ENCODE peak calls at places on chromosomes 6 and 20, in eight cellular contexts. One of them, this sample, is unnamed.

GRCh38 chr6:33610779-33611421 is 10.2 kb upstream of the ITPR3 start:
- DNase-seq in WTC11: no peak
- DNase-seq in A549: no peak
- DNase-seq in GM12878: no peak
- DNase-seq in K562: no peak
- DNase-seq in HCT116: no peak
- DNase-seq in HepG2: peak
- DNase-seq in SK-N-SH: peak
- DNase-seq in this sample: no peak

GRCh38 chr20:38426006-38426405 is 9.1 kb downstream of the SNHG17 start:
- DNase-seq in GM12878: no peak
- DNase-seq in HCT116: no peak
- DNase-seq in SK-N-SH: no peak
- DNase-seq in A549: peak
- DNase-seq in K562: no peak
- DNase-seq in WTC11: no peak
- DNase-seq in HepG2: peak
- DNase-seq in this sample: peak

GRCh38 chr6:1856381-1856780 is 246.7 kb downstream of the FOXC1 start:
- DNase-seq in K562: no peak
- DNase-seq in HCT116: no peak
- DNase-seq in HepG2: no peak
- DNase-seq in SK-N-SH: peak
- DNase-seq in A549: no peak
- DNase-seq in WTC11: no peak
- DNase-seq in GM12878: peak
- DNase-seq in this sample: no peak

GRCh38 chr6:40999498-41000070 is 39.4 kb downstream of the UNC5CL start:
- DNase-seq in HCT116: peak
- DNase-seq in HepG2: peak
- DNase-seq in SK-N-SH: peak
- DNase-seq in WTC11: peak
- DNase-seq in A549: peak
- DNase-seq in K562: peak
- DNase-seq in GM12878: peak
- DNase-seq in this sample: peak

GRCh38 chr6:157240059-157240959 is 83.0 kb downstream of the TMEM242 start:
- DNase-seq in SK-N-SH: no peak
- DNase-seq in WTC11: no peak
- DNase-seq in K562: peak
- DNase-seq in A549: no peak
- DNase-seq in HepG2: peak
- DNase-seq in GM12878: no peak
- DNase-seq in HCT116: no peak
- DNase-seq in this sample: no peak

GRCh38 chr6:147285087-147285855 is 81.1 kb downstream of the STXBP5 start:
- DNase-seq in WTC11: no peak
- DNase-seq in HepG2: peak
- DNase-seq in SK-N-SH: peak
- DNase-seq in K562: peak
- DNase-seq in GM12878: no peak
- DNase-seq in HCT116: peak
- DNase-seq in A549: peak
- DNase-seq in this sample: peak

GRCh38 chr6:56951049-56951816 is 3.7 kb upstream of the BEND6 start:
- DNase-seq in SK-N-SH: no peak
- DNase-seq in K562: no peak
- DNase-seq in HepG2: no peak
- DNase-seq in HCT116: no peak
- DNase-seq in WTC11: no peak
- DNase-seq in GM12878: no peak
- DNase-seq in A549: no peak
- DNase-seq in this sample: no peak

GRCh38 chr20:5191829-5192569 is 65.2 kb downstream of the CDS2 start:
- DNase-seq in GM12878: peak
- DNase-seq in K562: peak
- DNase-seq in A549: peak
- DNase-seq in HCT116: peak
- DNase-seq in SK-N-SH: peak
- DNase-seq in HepG2: peak
- DNase-seq in WTC11: peak
- DNase-seq in this sample: peak

GRCh38 chr6:71982385-71982784 is 96.0 kb downstream of the RIMS1 start:
- DNase-seq in WTC11: no peak
- DNase-seq in SK-N-SH: no peak
- DNase-seq in HCT116: no peak
- DNase-seq in A549: no peak
- DNase-seq in K562: no peak
- DNase-seq in HepG2: no peak
- DNase-seq in GM12878: peak
- DNase-seq in this sample: no peak

GRCh38 chr6:125231574-125232343 is 70.0 kb downstream of the HDDC2 start:
- DNase-seq in SK-N-SH: no peak
- DNase-seq in A549: no peak
- DNase-seq in GM12878: no peak
- DNase-seq in K562: no peak
- DNase-seq in WTC11: no peak
- DNase-seq in HCT116: no peak
- DNase-seq in HepG2: no peak
- DNase-seq in this sample: peak

GRCh38 chr6:155185544-155185943 is 78.3 kb upstream of the CLDN20 start:
- DNase-seq in SK-N-SH: no peak
- DNase-seq in A549: peak
- DNase-seq in K562: no peak
- DNase-seq in HCT116: peak
- DNase-seq in GM12878: no peak
- DNase-seq in WTC11: peak
- DNase-seq in HepG2: no peak
- DNase-seq in this sample: no peak

GRCh38 chr6:35972471-35972985 is 51.6 kb upstream of the SRPK1 start:
- DNase-seq in GM12878: no peak
- DNase-seq in K562: no peak
- DNase-seq in HepG2: peak
- DNase-seq in SK-N-SH: peak
- DNase-seq in WTC11: peak
- DNase-seq in HCT116: no peak
- DNase-seq in A549: no peak
- DNase-seq in this sample: no peak
- TF ChIP-seq MAX in GM12878: no peak
- TF ChIP-seq MAX in K562: no peak
- TF ChIP-seq MAX in HepG2: peak
- TF ChIP-seq MAX in SK-N-SH: no peak
- TF ChIP-seq MAX in WTC11: no peak
- TF ChIP-seq MAX in HCT116: no peak
- TF ChIP-seq MAX in A549: no peak
- TF ChIP-seq MAX in this sample: no peak

GRCh38 chr6:28597217-28597835 is 71.6 kb downstream of the GPX5 start:
- DNase-seq in A549: peak
- DNase-seq in SK-N-SH: peak
- DNase-seq in WTC11: peak
- DNase-seq in K562: no peak
- DNase-seq in GM12878: no peak
- DNase-seq in HepG2: peak
- DNase-seq in HCT116: peak
- DNase-seq in this sample: peak
- TF ChIP-seq MAX in A549: peak
- TF ChIP-seq MAX in SK-N-SH: peak
- TF ChIP-seq MAX in WTC11: no peak
- TF ChIP-seq MAX in K562: no peak
- TF ChIP-seq MAX in GM12878: no peak
- TF ChIP-seq MAX in HepG2: peak
- TF ChIP-seq MAX in HCT116: peak
- TF ChIP-seq MAX in this sample: peak

GRCh38 chr6:85450578-85450884 is 648 bp downstream of the NT5E start:
- DNase-seq in A549: no peak
- DNase-seq in SK-N-SH: no peak
- DNase-seq in HepG2: no peak
- DNase-seq in WTC11: no peak
- DNase-seq in GM12878: no peak
- DNase-seq in K562: no peak
- DNase-seq in HCT116: no peak
- DNase-seq in this sample: no peak
- TF ChIP-seq MAX in A549: no peak
- TF ChIP-seq MAX in SK-N-SH: no peak
- TF ChIP-seq MAX in HepG2: no peak
- TF ChIP-seq MAX in WTC11: no peak
- TF ChIP-seq MAX in GM12878: no peak
- TF ChIP-seq MAX in K562: no peak
- TF ChIP-seq MAX in HCT116: no peak
- TF ChIP-seq MAX in this sample: no peak

DNA sequence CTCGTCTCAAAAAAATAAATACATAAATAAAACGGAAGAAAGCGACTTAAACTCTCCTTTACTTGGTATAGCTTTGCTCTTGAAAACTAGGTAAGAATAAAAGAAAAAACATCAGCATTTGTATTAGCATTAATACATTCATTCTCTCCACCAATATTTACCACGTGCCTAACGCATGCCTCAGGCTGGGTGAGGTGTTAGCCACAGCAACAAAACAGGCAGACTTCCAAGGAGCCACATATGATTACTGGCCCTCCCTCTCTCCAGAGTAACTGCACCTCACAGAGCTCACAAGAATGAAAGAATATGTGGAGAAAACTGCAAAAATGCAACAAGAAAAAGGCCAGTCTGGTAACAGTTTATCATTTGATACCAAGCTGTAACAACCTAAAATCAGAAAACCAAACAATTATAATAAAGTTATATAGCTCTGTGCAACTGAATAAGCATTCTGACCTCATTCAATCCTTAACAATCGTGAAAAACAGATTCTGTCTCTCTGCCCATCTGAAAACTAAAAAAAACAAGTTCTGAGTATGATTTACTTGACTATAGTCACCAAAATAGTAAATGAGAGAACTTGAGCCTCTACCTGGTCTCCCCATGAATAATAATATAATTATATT is 5.2 kb downstream of the NAPB start:
- DNase-seq in GM12878: no peak
- DNase-seq in K562: no peak
- DNase-seq in SK-N-SH: no peak
- DNase-seq in HepG2: no peak
- DNase-seq in WTC11: no peak
- DNase-seq in HCT116: no peak
- DNase-seq in A549: no peak
- DNase-seq in this sample: no peak
- TF ChIP-seq MAX in GM12878: no peak
- TF ChIP-seq MAX in K562: no peak
- TF ChIP-seq MAX in SK-N-SH: no peak
- TF ChIP-seq MAX in HepG2: no peak
- TF ChIP-seq MAX in WTC11: no peak
- TF ChIP-seq MAX in HCT116: no peak
- TF ChIP-seq MAX in A549: no peak
- TF ChIP-seq MAX in this sample: no peak

GRCh38 chr6:159594750-159595117 is 98.3 kb downstream of the SOD2 start:
- DNase-seq in HCT116: peak
- DNase-seq in WTC11: no peak
- DNase-seq in A549: peak
- DNase-seq in HepG2: peak
- DNase-seq in K562: no peak
- DNase-seq in GM12878: no peak
- DNase-seq in SK-N-SH: no peak
- DNase-seq in this sample: no peak

GRCh38 chr6:159586684-159587083 is 106.4 kb downstream of the SOD2 start:
- DNase-seq in A549: no peak
- DNase-seq in WTC11: no peak
- DNase-seq in SK-N-SH: no peak
- DNase-seq in HepG2: no peak
- DNase-seq in GM12878: no peak
- DNase-seq in K562: no peak
- DNase-seq in HCT116: no peak
- DNase-seq in this sample: no peak

GRCh38 chr6:159594106-159594749 is 98.8 kb downstream of the SOD2 start:
- DNase-seq in HCT116: peak
- DNase-seq in SK-N-SH: no peak
- DNase-seq in A549: no peak
- DNase-seq in K562: no peak
- DNase-seq in HepG2: no peak
- DNase-seq in WTC11: no peak
- DNase-seq in GM12878: no peak
- DNase-seq in this sample: no peak

GRCh38 chr6:159595173-159595572 is 97.9 kb downstream of the SOD2 start:
- DNase-seq in SK-N-SH: no peak
- DNase-seq in GM12878: no peak
- DNase-seq in K562: no peak
- DNase-seq in A549: peak
- DNase-seq in HCT116: peak
- DNase-seq in HepG2: no peak
- DNase-seq in WTC11: no peak
- DNase-seq in this sample: no peak

DNA sequence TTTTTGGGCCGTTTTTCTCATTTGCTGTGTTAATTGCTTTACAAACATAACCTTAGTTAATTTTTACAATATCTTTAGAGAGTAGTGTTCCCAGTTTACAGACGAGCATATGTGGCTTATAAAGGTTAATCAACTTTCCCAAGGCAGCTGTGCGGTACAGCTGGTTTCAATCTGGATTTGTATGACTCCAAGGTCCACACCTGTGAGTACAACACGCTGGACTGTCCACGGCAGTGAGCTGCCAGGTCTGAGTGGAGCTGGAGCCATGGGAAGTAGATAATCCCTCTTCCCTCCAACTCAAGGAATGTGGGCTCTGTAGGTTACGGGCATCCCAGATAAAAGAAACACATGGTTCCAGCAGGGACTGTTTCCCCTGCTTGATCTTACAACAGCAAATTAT is 102.2 kb downstream of the SOD2 start:
- DNase-seq in A549: no peak
- DNase-seq in K562: no peak
- DNase-seq in HCT116: no peak
- DNase-seq in GM12878: no peak
- DNase-seq in SK-N-SH: no peak
- DNase-seq in HepG2: no peak
- DNase-seq in WTC11: no peak
- DNase-seq in this sample: no peak
- TF ChIP-seq MAX in A549: no peak
- TF ChIP-seq MAX in K562: no peak
- TF ChIP-seq MAX in HCT116: no peak
- TF ChIP-seq MAX in GM12878: no peak
- TF ChIP-seq MAX in SK-N-SH: no peak
- TF ChIP-seq MAX in HepG2: no peak
- TF ChIP-seq MAX in WTC11: no peak
- TF ChIP-seq MAX in this sample: no peak

This sample was measured in NB4.